ENCODE peak calls at places on chromosomes 4 and X, in nine cellular contexts. Z is HS-5, U is mesenteric fat pad, L is mucosa of gallbladder, O is M059J, V is omental fat pad, E is left cardiac atrium, H is T-cell, D is NCI-H2171 treated with DMSO at 0.1 percent for 48 hours. I is an unnamed sample.
A peak's percentile ranks its signal among the peaks of the same experiment; 100 is the strongest.

GRCh38 chrX:150696264-150696789 is 3.1 kb downstream of the MTMR1 start:
- DNase-seq in E (no peak), O (peak; percentile 12), U (no peak), H (no peak), L (no peak), D (no peak), Z (no peak), V (no peak), I (no peak)

GRCh38 chrX:154374361-154375155 is at the start of gene FLNA:
- DNase-seq in L (no peak), Z (no peak), O (peak; percentile 53), H (no peak), V (no peak), E (no peak), U (no peak), D (no peak), I (no peak)

GRCh38 chr4:116217781-116218180 is 867.6 kb downstream of the TRAM1L1 start:
- DNase-seq in V (no peak), L (no peak), D (no peak), Z (peak; percentile 9), H (no peak), U (no peak), O (no peak), E (no peak), I (peak; percentile 66)

GRCh38 chrX:40016702-40017101 is 81.1 kb downstream of the BCOR start:
- DNase-seq in Z (no peak), D (no peak), H (no peak), E (no peak), V (no peak), L (no peak), U (no peak), O (no peak), I (no peak)

GRCh38 chr4:5884804-5885203 is 8.1 kb downstream of the CRMP1 start:
- DNase-seq in O (no peak), H (no peak), D (peak; percentile 12), V (no peak), E (no peak), Z (no peak), L (no peak), U (no peak), I (no peak)

GRCh38 chr4:40564004-40564403 is 65.7 kb downstream of the RBM47 start:
- DNase-seq in O (peak; percentile 93), Z (no peak), D (no peak), L (no peak), V (no peak), U (no peak), H (no peak), E (no peak), I (peak; percentile 83)

GRCh38 chrX:49257846-49258748 is 6.4 kb downstream of the FOXP3 start:
- DNase-seq in Z (no peak), O (no peak), U (no peak), L (no peak), V (no peak), D (no peak), H (no peak), E (no peak), I (no peak)

GRCh38 chrX:63686878-63687714 is 97.9 kb downstream of the ARHGEF9 start:
- DNase-seq in H (no peak), D (peak; percentile 45), O (peak; percentile 63), L (no peak), Z (peak; percentile 25), U (no peak), E (no peak), V (no peak), I (peak; percentile 38)

GRCh38 chrX:72349190-72349589 is 43.5 kb upstream of the CITED1 start:
- DNase-seq in O (peak; percentile 5), L (no peak), V (no peak), E (no peak), H (no peak), U (no peak), D (no peak), Z (no peak), I (no peak)

GRCh38 chr4:186946682-186947294 is 223.1 kb upstream of the FAT1 start:
- DNase-seq in O (peak; percentile 56), H (no peak), D (no peak), Z (no peak), L (no peak), E (no peak), U (no peak), V (no peak), I (peak; percentile 43)

GRCh38 chr4:137635108-137635507 is 102.8 kb upstream of the PCDH18 start:
- DNase-seq in L (no peak), O (no peak), U (no peak), E (no peak), Z (peak; percentile 36), V (no peak), H (no peak), D (peak; percentile 68), I (no peak)

GRCh38 chr4:152965614-152966013 is 29.5 kb downstream of the FHDC1 start:
- DNase-seq in Z (no peak), E (no peak), U (no peak), H (no peak), V (no peak), O (no peak), D (no peak), L (no peak), I (no peak)

GRCh38 chrX:132482632-132483031 is 6.2 kb downstream of the MBNL3 start:
- DNase-seq in L (no peak), U (no peak), V (no peak), H (no peak), Z (no peak), D (no peak), O (no peak), E (no peak), I (no peak)

GRCh38 chr4:73998040-73999011 is at the start of gene CXCL5:
- DNase-seq in H (no peak), Z (no peak), L (peak; percentile 22), E (peak; percentile 48), U (no peak), V (no peak), O (peak; percentile 48), D (no peak), I (no peak)

GRCh38 chr4:176054942-176055341 is 10.7 kb upstream of the WDR17 start:
- DNase-seq in V (no peak), O (peak; percentile 7), Z (no peak), L (no peak), U (no peak), E (no peak), H (no peak), D (no peak), I (no peak)

GRCh38 chr4:11487139-11487538 is 58.4 kb upstream of the HS3ST1 start:
- DNase-seq in E (no peak), V (no peak), Z (no peak), D (peak; percentile 58), H (no peak), O (no peak), L (no peak), U (no peak), I (no peak)

GRCh38 chr4:150358691-150359090 is 223.3 kb upstream of the MAB21L2 start:
- DNase-seq in U (no peak), V (no peak), O (no peak), H (no peak), Z (no peak), L (no peak), E (no peak), D (peak; percentile 15), I (no peak)

GRCh38 chr4:147160908-147161513 is 215.3 kb upstream of the TTC29 start:
- DNase-seq in V (no peak), O (peak; percentile 49), D (peak; percentile 33), Z (peak; percentile 9), E (no peak), U (no peak), L (peak; percentile 28), H (no peak), I (peak; percentile 67)

GRCh38 chr4:141771889-141772830 is 135.8 kb downstream of the IL15 start:
- DNase-seq in O (no peak), D (no peak), V (no peak), Z (no peak), E (no peak), U (no peak), L (no peak), H (no peak), I (no peak)

GRCh38 chr4:68109891-68110290 is 19.8 kb downstream of the TMPRSS11F start:
- DNase-seq in D (no peak), U (no peak), Z (no peak), E (no peak), O (no peak), V (no peak), L (no peak), H (no peak), I (no peak)

GRCh38 chr4:38015886-38016515 is 55.8 kb downstream of the PTTG2 start:
- DNase-seq in E (no peak), Z (no peak), L (no peak), V (no peak), D (no peak), U (no peak), O (peak; percentile 13), H (no peak), I (no peak)

GRCh38 chrX:48786341-48786800 is at the start of gene GATA1:
- DNase-seq in D (no peak), O (no peak), V (no peak), E (no peak), Z (no peak), L (no peak), H (no peak), U (peak; percentile 65), I (no peak)

GRCh38 chrX:36198575-36198974 is 279.0 kb downstream of the CFAP47 start:
- DNase-seq in U (no peak), V (no peak), O (no peak), D (no peak), Z (no peak), L (no peak), E (no peak), H (no peak), I (no peak)

GRCh38 chr4:45939056-45939455 is 184.8 kb downstream of the GABRG1 start:
- DNase-seq in D (no peak), U (no peak), L (no peak), O (no peak), H (no peak), E (no peak), Z (no peak), V (no peak), I (no peak)

GRCh38 chrX:142327182-142327581 is 122.1 kb upstream of the MAGEC2 start:
- DNase-seq in D (no peak), V (no peak), O (no peak), U (no peak), L (no peak), E (no peak), H (no peak), Z (no peak), I (no peak)

GRCh38 chrX:114619874-114620273 is 36.0 kb downstream of the HTR2C start:
- DNase-seq in H (no peak), E (no peak), O (peak; percentile 10), U (no peak), Z (no peak), D (no peak), V (no peak), L (no peak), I (no peak)

GRCh38 chrX:54564942-54565341 is 34.9 kb downstream of the GNL3L start:
- DNase-seq in Z (peak; percentile 5), L (no peak), E (no peak), H (no peak), V (no peak), O (no peak), D (no peak), U (no peak), I (no peak)

GRCh38 chrX:84469226-84469625 is 33.0 kb downstream of the HDX start:
- DNase-seq in D (peak; percentile 8), H (no peak), E (no peak), V (no peak), Z (no peak), O (peak; percentile 39), L (no peak), U (no peak), I (peak; percentile 51)

GRCh38 chr4:136637071-136637777 is 895.1 kb downstream of the PCDH18 start:
- DNase-seq in L (no peak), V (no peak), Z (no peak), E (no peak), U (no peak), O (peak; percentile 2), H (no peak), D (no peak), I (no peak)

GRCh38 chrX:115013705-115014104 is 3.7 kb downstream of the IL13RA2 start:
- DNase-seq in L (no peak), U (no peak), V (no peak), H (no peak), E (no peak), D (no peak), O (no peak), Z (peak; percentile 57), I (peak; percentile 50)

GRCh38 chr4:112290341-112290740 is 4.6 kb upstream of the TIFA start:
- DNase-seq in Z (no peak), E (no peak), H (no peak), D (no peak), L (no peak), O (peak; percentile 3), U (no peak), V (no peak), I (no peak)